ENCODE peak calls at places on chromosomes 2 and 18, in four cellular contexts. One of them, this sample, is unnamed.

GRCh38 chr2:2641541-2642410 is 310.7 kb upstream of the MYT1L start:
- DNase-seq in colonic mucosa: no peak
- DNase-seq in sigmoid colon: peak
- DNase-seq in adrenal gland: no peak
- DNase-seq in this sample: no peak

GRCh38 chr2:12604248-12604801 is 112.4 kb upstream of the TRIB2 start:
- DNase-seq in sigmoid colon: no peak
- DNase-seq in colonic mucosa: no peak
- DNase-seq in adrenal gland: no peak
- DNase-seq in this sample: no peak

GRCh38 chr2:158719411-158719810 is 75.7 kb upstream of the DAPL1 start:
- DNase-seq in sigmoid colon: no peak
- DNase-seq in adrenal gland: no peak
- DNase-seq in colonic mucosa: no peak
- DNase-seq in this sample: no peak

GRCh38 chr18:48660346-48661228 is 121.8 kb downstream of the CTIF start:
- DNase-seq in colonic mucosa: no peak
- DNase-seq in adrenal gland: peak
- DNase-seq in sigmoid colon: peak
- DNase-seq in this sample: no peak

GRCh38 chr2:127941461-127941860 is 55.7 kb upstream of the AMMECR1L start:
- DNase-seq in adrenal gland: no peak
- DNase-seq in colonic mucosa: no peak
- DNase-seq in sigmoid colon: no peak
- DNase-seq in this sample: peak

GRCh38 chr18:7987284-7987976 is 420.3 kb downstream of the PTPRM start:
- DNase-seq in sigmoid colon: no peak
- DNase-seq in adrenal gland: no peak
- DNase-seq in colonic mucosa: no peak
- DNase-seq in this sample: peak

GRCh38 chr2:101193038-101193437 is 41.9 kb upstream of the TBC1D8 start:
- DNase-seq in adrenal gland: no peak
- DNase-seq in sigmoid colon: no peak
- DNase-seq in colonic mucosa: no peak
- DNase-seq in this sample: no peak

GRCh38 chr2:142980246-142981068 is 103.0 kb downstream of the KYNU start:
- DNase-seq in colonic mucosa: no peak
- DNase-seq in sigmoid colon: no peak
- DNase-seq in adrenal gland: no peak
- DNase-seq in this sample: peak

GRCh38 chr2:39068290-39068689 is 52.6 kb downstream of the SOS1 start:
- DNase-seq in sigmoid colon: no peak
- DNase-seq in colonic mucosa: no peak
- DNase-seq in adrenal gland: no peak
- DNase-seq in this sample: no peak

GRCh38 chr18:48764452-48764851 is 186.3 kb downstream of the SMAD7 start:
- DNase-seq in colonic mucosa: no peak
- DNase-seq in sigmoid colon: no peak
- DNase-seq in adrenal gland: no peak
- DNase-seq in this sample: no peak

GRCh38 chr2:241724975-241725870 is 9.2 kb upstream of the D2HGDH start:
- DNase-seq in colonic mucosa: no peak
- DNase-seq in sigmoid colon: no peak
- DNase-seq in adrenal gland: no peak
- DNase-seq in this sample: no peak

GRCh38 chr18:69233465-69234054 is 167.1 kb upstream of the DOK6 start:
- DNase-seq in colonic mucosa: no peak
- DNase-seq in adrenal gland: no peak
- DNase-seq in sigmoid colon: no peak
- DNase-seq in this sample: no peak

GRCh38 chr18:64095056-64095455 is 53.8 kb downstream of the LINC00305 start:
- DNase-seq in sigmoid colon: no peak
- DNase-seq in colonic mucosa: no peak
- DNase-seq in adrenal gland: no peak
- DNase-seq in this sample: no peak

GRCh38 chr2:136136921-136137320 is 19.0 kb upstream of the CXCR4 start:
- DNase-seq in colonic mucosa: no peak
- DNase-seq in sigmoid colon: no peak
- DNase-seq in adrenal gland: no peak
- DNase-seq in this sample: no peak

GRCh38 chr18:47800192-47800591 is 130.3 kb downstream of the SMAD2 start:
- DNase-seq in sigmoid colon: no peak
- DNase-seq in adrenal gland: no peak
- DNase-seq in colonic mucosa: no peak
- DNase-seq in this sample: no peak

GRCh38 chr2:119259296-119259860 is 35.7 kb downstream of the STEAP3 start:
- DNase-seq in sigmoid colon: no peak
- DNase-seq in colonic mucosa: no peak
- DNase-seq in adrenal gland: no peak
- DNase-seq in this sample: no peak

GRCh38 chr18:44589709-44590108 is 91.0 kb upstream of the SETBP1 start:
- DNase-seq in colonic mucosa: no peak
- DNase-seq in sigmoid colon: no peak
- DNase-seq in adrenal gland: no peak
- DNase-seq in this sample: peak

GRCh38 chr2:72803626-72804320 is 22.1 kb downstream of the EXOC6B start:
- DNase-seq in adrenal gland: no peak
- DNase-seq in colonic mucosa: no peak
- DNase-seq in sigmoid colon: no peak
- DNase-seq in this sample: no peak

GRCh38 chr18:10312316-10313015 is 142.0 kb upstream of the APCDD1 start:
- DNase-seq in adrenal gland: no peak
- DNase-seq in sigmoid colon: no peak
- DNase-seq in colonic mucosa: no peak
- DNase-seq in this sample: no peak

GRCh38 chr2:238692562-238692961 is 155.3 kb upstream of the TWIST2 start:
- DNase-seq in colonic mucosa: no peak
- DNase-seq in adrenal gland: no peak
- DNase-seq in sigmoid colon: no peak
- DNase-seq in this sample: no peak

GRCh38 chr2:202375006-202375610 is 1.0 kb upstream of the BMPR2 start:
- DNase-seq in colonic mucosa: peak
- DNase-seq in sigmoid colon: peak
- DNase-seq in adrenal gland: peak
- DNase-seq in this sample: peak

GRCh38 chr2:160680294-160680693 is 186.7 kb upstream of the RBMS1 start:
- DNase-seq in sigmoid colon: no peak
- DNase-seq in colonic mucosa: no peak
- DNase-seq in adrenal gland: no peak
- DNase-seq in this sample: peak

GRCh38 chr2:207046642-207047213 is 107.4 kb downstream of the CPO start:
- DNase-seq in colonic mucosa: no peak
- DNase-seq in sigmoid colon: no peak
- DNase-seq in adrenal gland: no peak
- DNase-seq in this sample: no peak

GRCh38 chr2:174730530-174731018 is 33.7 kb downstream of the CHRNA1 start:
- DNase-seq in adrenal gland: no peak
- DNase-seq in colonic mucosa: no peak
- DNase-seq in sigmoid colon: no peak
- DNase-seq in this sample: no peak

GRCh38 chr2:233354500-233354924 is 218 bp downstream of the DGKD start:
- DNase-seq in adrenal gland: no peak
- DNase-seq in sigmoid colon: no peak
- DNase-seq in colonic mucosa: no peak
- DNase-seq in this sample: no peak

GRCh38 chr18:35673682-35674081 is 92.1 kb downstream of the GALNT1 start:
- DNase-seq in colonic mucosa: no peak
- DNase-seq in sigmoid colon: no peak
- DNase-seq in adrenal gland: no peak
- DNase-seq in this sample: no peak

GRCh38 chr2:218788529-218789237 is 6.7 kb downstream of the CYP27A1 start:
- DNase-seq in adrenal gland: peak
- DNase-seq in sigmoid colon: no peak
- DNase-seq in colonic mucosa: no peak
- DNase-seq in this sample: no peak

GRCh38 chr2:12455626-12456025 is 261.1 kb upstream of the TRIB2 start:
- DNase-seq in adrenal gland: no peak
- DNase-seq in colonic mucosa: no peak
- DNase-seq in sigmoid colon: no peak
- DNase-seq in this sample: no peak

GRCh38 chr2:25697559-25698341 is 24.4 kb upstream of the DTNB start:
- DNase-seq in colonic mucosa: no peak
- DNase-seq in sigmoid colon: no peak
- DNase-seq in adrenal gland: no peak
- DNase-seq in this sample: no peak

GRCh38 chr18:42437646-42438045 is 482.6 kb downstream of the PIK3C3 start:
- DNase-seq in colonic mucosa: no peak
- DNase-seq in sigmoid colon: no peak
- DNase-seq in adrenal gland: peak
- DNase-seq in this sample: peak

GRCh38 chr2:113253453-113253852 is 25.3 kb downstream of the PAX8 start:
- DNase-seq in sigmoid colon: no peak
- DNase-seq in colonic mucosa: no peak
- DNase-seq in adrenal gland: no peak
- DNase-seq in this sample: no peak

GRCh38 chr18:26637324-26637723 is 89.0 kb upstream of the KCTD1 start:
- DNase-seq in adrenal gland: no peak
- DNase-seq in colonic mucosa: no peak
- DNase-seq in sigmoid colon: no peak
- DNase-seq in this sample: no peak

GRCh38 chr18:24987271-24987932 is 364.6 kb downstream of the ZNF521 start:
- DNase-seq in sigmoid colon: peak
- DNase-seq in colonic mucosa: no peak
- DNase-seq in adrenal gland: no peak
- DNase-seq in this sample: no peak

GRCh38 chr2:36366491-36367120 is 11.0 kb downstream of the CRIM1 start:
- DNase-seq in adrenal gland: no peak
- DNase-seq in sigmoid colon: no peak
- DNase-seq in colonic mucosa: no peak
- DNase-seq in this sample: no peak

GRCh38 chr18:46213295-46213694 is 109.1 kb downstream of the HAUS1 start:
- DNase-seq in colonic mucosa: no peak
- DNase-seq in adrenal gland: no peak
- DNase-seq in sigmoid colon: no peak
- DNase-seq in this sample: no peak

GRCh38 chr2:72116081-72116533 is 31.6 kb downstream of the CYP26B1 start:
- DNase-seq in sigmoid colon: peak
- DNase-seq in colonic mucosa: peak
- DNase-seq in adrenal gland: no peak
- DNase-seq in this sample: no peak

GRCh38 chr2:240571314-240571973 is 3.2 kb downstream of the RNPEPL1 start:
- DNase-seq in sigmoid colon: peak
- DNase-seq in colonic mucosa: no peak
- DNase-seq in adrenal gland: peak
- DNase-seq in this sample: no peak

GRCh38 chr2:240568678-240569522 is 616 bp downstream of the RNPEPL1 start:
- DNase-seq in colonic mucosa: peak
- DNase-seq in sigmoid colon: peak
- DNase-seq in adrenal gland: peak
- DNase-seq in this sample: no peak

GRCh38 chr2:240569523-240569997 is 1.3 kb downstream of the RNPEPL1 start:
- DNase-seq in sigmoid colon: no peak
- DNase-seq in adrenal gland: no peak
- DNase-seq in colonic mucosa: no peak
- DNase-seq in this sample: no peak

GRCh38 chr2:240570531-240571313 is 2.4 kb downstream of the RNPEPL1 start:
- DNase-seq in adrenal gland: peak
- DNase-seq in sigmoid colon: peak
- DNase-seq in colonic mucosa: no peak
- DNase-seq in this sample: no peak

DNA sequence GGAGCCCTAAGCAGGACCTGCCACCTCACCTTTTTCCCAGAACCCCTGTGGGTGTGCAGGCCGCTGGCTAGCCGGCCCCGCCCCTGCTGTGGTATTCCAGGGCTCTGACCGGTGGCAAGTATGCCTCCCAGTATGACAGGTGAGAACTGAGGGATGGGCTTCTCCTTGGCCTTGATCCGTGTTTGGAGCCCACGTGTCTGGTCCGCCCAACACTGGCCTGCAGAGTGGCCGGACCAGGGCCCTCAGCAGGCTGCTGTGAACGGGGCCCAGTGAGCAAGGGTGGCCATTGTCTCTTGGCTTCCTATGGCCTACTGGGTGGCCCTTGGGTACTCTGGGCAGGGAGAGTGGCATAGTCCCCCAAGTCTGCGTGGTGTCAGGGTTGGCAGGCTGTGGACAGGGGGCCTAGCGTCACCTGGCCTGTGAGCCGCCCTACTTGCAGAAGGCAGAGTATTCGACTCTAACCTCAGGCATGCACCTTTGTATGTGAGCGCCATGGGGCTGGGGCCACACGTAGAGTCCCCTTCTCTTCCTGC is 1.8 kb downstream of the RNPEPL1 start:
- DNase-seq in colonic mucosa: no peak
- DNase-seq in adrenal gland: peak
- DNase-seq in sigmoid colon: no peak
- DNase-seq in this sample: no peak
- H3K4me3 ChIP-seq in colonic mucosa: peak
- H3K4me3 ChIP-seq in adrenal gland: no peak
- H3K4me3 ChIP-seq in sigmoid colon: peak
- H3K4me3 ChIP-seq in this sample: no peak

GRCh38 chr2:99190548-99190947 is 9.6 kb downstream of the MRPL30 start:
- DNase-seq in colonic mucosa: no peak
- DNase-seq in sigmoid colon: no peak
- DNase-seq in adrenal gland: no peak
- DNase-seq in this sample: no peak
- TF ChIP-seq CTCF in colonic mucosa: no peak
- TF ChIP-seq CTCF in sigmoid colon: no peak
- TF ChIP-seq CTCF in adrenal gland: no peak
- TF ChIP-seq CTCF in this sample: peak

DNA sequence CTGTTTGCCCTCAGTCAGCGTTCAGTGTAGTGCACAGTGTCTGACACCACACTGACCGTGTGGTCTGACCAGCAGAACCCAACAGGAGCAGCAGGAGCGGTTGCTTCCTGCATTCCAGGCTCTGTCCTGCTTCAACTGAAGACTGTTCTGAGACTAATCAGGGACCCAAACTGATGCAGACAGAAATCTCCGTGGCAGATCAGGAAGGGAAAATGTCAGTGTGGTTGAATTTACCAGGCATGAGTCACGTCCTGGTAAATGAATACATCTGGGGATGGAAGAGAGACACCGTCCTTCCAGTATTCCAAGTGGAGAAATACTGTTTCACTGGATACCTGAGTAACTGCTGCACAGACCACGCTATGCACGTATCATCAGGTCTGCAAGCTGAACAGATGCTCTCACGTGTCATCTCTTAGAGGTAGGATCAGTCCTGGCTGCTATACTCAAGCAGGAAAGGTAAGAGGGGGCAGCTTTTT is 223.6 kb upstream of the EPAS1 start:
- DNase-seq in colonic mucosa: no peak
- DNase-seq in adrenal gland: no peak
- DNase-seq in sigmoid colon: peak
- DNase-seq in this sample: peak
- H3K4me3 ChIP-seq in colonic mucosa: no peak
- H3K4me3 ChIP-seq in adrenal gland: no peak
- H3K4me3 ChIP-seq in sigmoid colon: no peak
- H3K4me3 ChIP-seq in this sample: peak

GRCh38 chr18:23963443-23964185 is 50.9 kb upstream of the TTC39C start:
- DNase-seq in sigmoid colon: no peak
- DNase-seq in adrenal gland: no peak
- DNase-seq in colonic mucosa: no peak
- DNase-seq in this sample: no peak
- TF ChIP-seq CTCF in sigmoid colon: no peak
- TF ChIP-seq CTCF in adrenal gland: no peak
- TF ChIP-seq CTCF in colonic mucosa: no peak
- TF ChIP-seq CTCF in this sample: no peak